ENCODE peak calls at places on chromosomes 3 and 15, in seven cellular contexts. E, M, D, H, K, T and V are unnamed samples.

GRCh38 chr3:171490901-171491300 is 30.7 kb upstream of the TNIK start:
- DNase-seq in E (no peak), M (no peak), D (no peak), H (no peak), K (no peak), T (no peak), V (no peak)

GRCh38 chr15:63146684-63147083 is 10.6 kb downstream of the RPS27L start:
- DNase-seq in E (peak; percentile 23), M (no peak), D (no peak), H (peak; percentile 66), K (no peak), T (no peak), V (no peak)

GRCh38 chr3:155701882-155702465 is 42.9 kb downstream of the PLCH1 start:
- DNase-seq in E (peak; percentile 6), M (peak; percentile 67), D (peak; percentile 8), H (peak; percentile 73), K (no peak), T (peak; percentile 8), V (no peak)

GRCh38 chr3:158912188-158912587 is 110.3 kb downstream of the MFSD1 start:
- DNase-seq in E (no peak), M (no peak), D (no peak), H (peak; percentile 4), K (no peak), T (no peak), V (no peak)

GRCh38 chr3:185654758-185655145 is 68.7 kb downstream of the SENP2 start:
- DNase-seq in E (no peak), M (no peak), D (no peak), H (no peak), K (no peak), T (no peak), V (no peak)

GRCh38 chr3:122932251-122932967 is 95.2 kb downstream of the SEMA5B start:
- DNase-seq in E (peak; percentile 12), M (no peak), D (no peak), H (peak; percentile 18), K (no peak), T (no peak), V (no peak)

GRCh38 chr3:190225186-190225692 is 97.0 kb downstream of the CLDN1 start:
- DNase-seq in E (peak; percentile 28), M (peak; percentile 41), D (no peak), H (peak; percentile 63), K (no peak), T (no peak), V (no peak)

GRCh38 chr15:49155834-49156627 is 632 bp upstream of the COPS2 start:
- DNase-seq in E (peak; percentile 42), M (peak; percentile 25), D (peak; percentile 18), H (peak; percentile 36), K (no peak), T (no peak), V (no peak)

GRCh38 chr3:90062018-90062417 is 954.6 kb downstream of the EPHA3 start:
- DNase-seq in E (peak; percentile 62), M (no peak), D (no peak), H (peak; percentile 73), K (no peak), T (no peak), V (no peak)

GRCh38 chr3:182490601-182491485 is 302.5 kb upstream of the ATP11B start:
- DNase-seq in E (no peak), M (peak; percentile 4), D (no peak), H (peak; percentile 15), K (no peak), T (no peak), V (no peak)

GRCh38 chr3:54358969-54359648 is 236.8 kb downstream of the CACNA2D3 start:
- DNase-seq in E (no peak), M (no peak), D (no peak), H (no peak), K (no peak), T (no peak), V (no peak)

GRCh38 chr3:8491246-8491645 is 10.4 kb upstream of the LMCD1 start:
- DNase-seq in E (no peak), M (no peak), D (no peak), H (no peak), K (no peak), T (no peak), V (no peak)

GRCh38 chr3:27724459-27725197 is 2.5 kb upstream of the EOMES start:
- DNase-seq in E (no peak), M (no peak), D (no peak), H (no peak), K (no peak), T (no peak), V (no peak)

GRCh38 chr15:78201281-78202190 is 32.8 kb downstream of the ACSBG1 start:
- DNase-seq in E (no peak), M (no peak), D (no peak), H (no peak), K (no peak), T (no peak), V (no peak)

GRCh38 chr3:18382760-18383369 is 42.3 kb downstream of the SATB1 start:
- DNase-seq in E (no peak), M (no peak), D (no peak), H (no peak), K (no peak), T (no peak), V (no peak)

GRCh38 chr3:16059081-16059537 is 115.4 kb upstream of the GALNT15 start:
- DNase-seq in E (no peak), M (peak; percentile 45), D (no peak), H (peak; percentile 52), K (no peak), T (no peak), V (no peak)

GRCh38 chr3:59809750-59810444 is 760.1 kb upstream of the CFAP20DC start:
- DNase-seq in E (peak; percentile 29), M (peak; percentile 39), D (no peak), H (peak; percentile 69), K (no peak), T (peak; percentile 18), V (no peak)

GRCh38 chr3:167740961-167741587 is 5.6 kb downstream of the SERPINI1 start:
- DNase-seq in E (peak; percentile 65), M (peak; percentile 18), D (peak; percentile 30), H (peak; percentile 78), K (peak; percentile 37), T (no peak), V (peak; percentile 48)

GRCh38 chr15:40283615-40284306 is 897 bp upstream of the ANKRD63 start:
- DNase-seq in E (no peak), M (no peak), D (no peak), H (no peak), K (no peak), T (no peak), V (no peak)

GRCh38 chr15:40281057-40281850 is 1.6 kb downstream of the ANKRD63 start:
- DNase-seq in E (no peak), M (no peak), D (no peak), H (no peak), K (no peak), T (no peak), V (no peak)

GRCh38 chr15:40282870-40283614 is at the start of gene ANKRD63:
- DNase-seq in E (no peak), M (no peak), D (peak; percentile 60), H (no peak), K (peak; percentile 33), T (no peak), V (no peak)

GRCh38 chr15:40280260-40281056 is 2.4 kb downstream of the ANKRD63 start:
- DNase-seq in E (no peak), M (no peak), D (no peak), H (no peak), K (no peak), T (no peak), V (no peak)

GRCh38 chr15:40282144-40282869 is 557 bp downstream of the ANKRD63 start:
- DNase-seq in E (no peak), M (no peak), D (peak; percentile 72), H (no peak), K (peak; percentile 49), T (no peak), V (peak; percentile 79)
- TF ChIP-seq CTCF in E (peak; percentile 23), M (no peak), D (no peak), H (peak; percentile 5), K (peak; percentile 56), T (peak; percentile 14), V (peak; percentile 40)

GRCh38 chr3:128950223-128950938 is 43.5 kb downstream of the CFAP92 start:
- DNase-seq in E (peak; percentile 23), M (peak; percentile 4), D (peak; percentile 33), H (peak; percentile 77), K (peak; percentile 15), T (no peak), V (peak; percentile 24)
- TF ChIP-seq CTCF in E (peak; percentile 51), M (no peak), D (no peak), H (peak; percentile 70), K (no peak), T (peak; percentile 50), V (no peak)

GRCh38 chr15:38559908-38560307 is 4.7 kb downstream of the RASGRP1 start:
- DNase-seq in E (no peak), M (no peak), D (no peak), H (no peak), K (no peak), T (no peak), V (no peak)

GRCh38 chr15:38564557-38565286 is at the start of gene RASGRP1:
- DNase-seq in E (peak; percentile 21), M (peak; percentile 45), D (peak; percentile 84), H (peak; percentile 50), K (peak; percentile 85), T (no peak), V (peak; percentile 64)

GRCh38 chr15:38563723-38564519 is 693 bp downstream of the RASGRP1 start:
- DNase-seq in E (no peak), M (peak; percentile 40), D (peak; percentile 84), H (peak; percentile 62), K (peak; percentile 89), T (no peak), V (peak; percentile 80)

GRCh38 chr15:38560456-38560926 is 4.1 kb downstream of the RASGRP1 start:
- DNase-seq in E (no peak), M (no peak), D (no peak), H (no peak), K (no peak), T (no peak), V (no peak)

GRCh38 chr15:38562278-38562677 is 2.3 kb downstream of the RASGRP1 start:
- DNase-seq in E (no peak), M (no peak), D (no peak), H (no peak), K (no peak), T (no peak), V (no peak)
- TF ChIP-seq CTCF in E (no peak), M (no peak), D (no peak), H (no peak), K (no peak), T (no peak), V (no peak)

GRCh38 chr3:139521811-139522210 is 17.7 kb downstream of the RBP1 start:
- DNase-seq in E (no peak), M (no peak), D (no peak), H (no peak), K (no peak), T (no peak), V (no peak)

GRCh38 chr3:139523718-139524117 is 15.8 kb downstream of the RBP1 start:
- DNase-seq in E (no peak), M (no peak), D (no peak), H (no peak), K (no peak), T (no peak), V (no peak)

GRCh38 chr3:139521144-139521543 is 18.4 kb downstream of the RBP1 start:
- DNase-seq in E (no peak), M (no peak), D (no peak), H (no peak), K (no peak), T (no peak), V (no peak)

GRCh38 chr3:139523166-139523565 is 16.4 kb downstream of the RBP1 start:
- DNase-seq in E (no peak), M (no peak), D (no peak), H (no peak), K (no peak), T (no peak), V (no peak)

GRCh38 chr3:139522421-139522820 is 17.1 kb downstream of the RBP1 start:
- DNase-seq in E (no peak), M (no peak), D (no peak), H (no peak), K (no peak), T (no peak), V (no peak)
- TF ChIP-seq CTCF in E (peak; percentile 57), M (no peak), D (no peak), H (peak; percentile 46), K (no peak), T (no peak), V (no peak)